ENCODE peak calls at places on chromosomes 7 and 10, in seven cellular contexts. K is heart left ventricle, Y is endothelial cell of umbilical vein, A is HCT116, J is Peyer's patch, G is adrenal gland, C is H1. O is an unnamed sample.

GRCh38 chr7:148941598-148942280 is 57.6 kb upstream of the EZH2 start:
- DNase-seq in Y (peak; percentile 72), C (no peak), A (peak; percentile 75), J (peak; percentile 66), G (peak; percentile 59), K (peak; percentile 35), O (peak; percentile 42)

GRCh38 chr7:37921340-37921805 is 933 bp downstream of the EPDR1 start:
- DNase-seq in Y (no peak), A (no peak), G (peak; percentile 65), C (no peak), K (peak; percentile 61), J (no peak), O (peak; percentile 58)

GRCh38 chr7:50497068-50497642 is 47.0 kb upstream of the FIGNL1 start:
- DNase-seq in G (peak; percentile 78), K (no peak), A (no peak), C (no peak), Y (peak; percentile 99), J (peak; percentile 67), O (no peak)

GRCh38 chr10:122224159-122224558 is 46.9 kb upstream of the BTBD16 start:
- DNase-seq in G (no peak), K (no peak), C (no peak), A (no peak), Y (no peak), J (no peak), O (no peak)

GRCh38 chr7:18472161-18472483 is 23.4 kb upstream of the HDAC9 start:
- DNase-seq in J (no peak), G (no peak), A (no peak), C (no peak), Y (no peak), K (no peak), O (no peak)

GRCh38 chr7:82506702-82507101 is 63.1 kb upstream of the CACNA2D1 start:
- DNase-seq in K (peak; percentile 27), Y (no peak), A (no peak), C (no peak), G (no peak), J (no peak), O (no peak)

GRCh38 chr7:148697256-148697841 is 1.4 kb upstream of the CUL1 start:
- DNase-seq in J (no peak), A (no peak), K (peak; percentile 68), Y (peak; percentile 80), C (no peak), G (peak; percentile 32), O (peak; percentile 35)

GRCh38 chr10:37857287-37858211 is at the start of gene ZNF248:
- DNase-seq in A (peak; percentile 90), J (peak; percentile 96), K (peak; percentile 98), G (peak; percentile 98), C (peak; percentile 41), Y (peak; percentile 97), O (peak; percentile 96)

GRCh38 chr10:43437141-43437860 is 390 bp downstream of the ZNF487 start:
- DNase-seq in K (peak; percentile 45), Y (peak; percentile 21), G (peak; percentile 23), A (no peak), C (no peak), J (no peak), O (no peak)

GRCh38 chr10:49187044-49187484 is 1.1 kb downstream of the TMEM273 start:
- DNase-seq in J (no peak), C (no peak), A (no peak), Y (peak; percentile 10), G (no peak), K (peak; percentile 65), O (no peak)

GRCh38 chr7:117666019-117666418 is 186.2 kb downstream of the CFTR start:
- DNase-seq in K (no peak), J (no peak), A (peak; percentile 31), C (no peak), Y (peak; percentile 67), G (no peak), O (no peak)

GRCh38 chr7:116025098-116025809 is 5.3 kb downstream of the TFEC start:
- DNase-seq in A (no peak), Y (peak; percentile 66), J (no peak), G (no peak), C (no peak), K (no peak), O (no peak)

GRCh38 chr7:111025013-111025412 is 65.9 kb upstream of the LRRN3 start:
- DNase-seq in A (no peak), C (no peak), K (no peak), J (no peak), G (no peak), Y (no peak), O (no peak)

GRCh38 chr10:131885391-131886165 is 15.2 kb upstream of the PPP2R2D start:
- DNase-seq in G (peak; percentile 84), J (peak; percentile 86), C (peak; percentile 51), K (peak; percentile 78), Y (peak; percentile 65), A (no peak), O (peak; percentile 37)

GRCh38 chr7:77735457-77735856 is 39.2 kb downstream of the RSBN1L start:
- DNase-seq in C (no peak), K (no peak), Y (peak; percentile 27), G (no peak), A (no peak), J (no peak), O (no peak)

GRCh38 chr10:30037620-30038336 is 21.6 kb downstream of the JCAD start:
- DNase-seq in Y (no peak), A (no peak), C (no peak), J (no peak), G (no peak), K (no peak), O (no peak)

GRCh38 chr10:116689096-116689495 is 53.3 kb downstream of the HSPA12A start:
- DNase-seq in A (no peak), C (no peak), J (no peak), K (no peak), G (no peak), Y (no peak), O (no peak)

GRCh38 chr7:95772298-95772770 is at the start of gene DYNC1I1:
- DNase-seq in J (peak; percentile 61), G (peak; percentile 78), Y (peak; percentile 61), K (peak; percentile 86), C (no peak), A (no peak), O (peak; percentile 27)

GRCh38 chr10:77417806-77418205 is 219.8 kb downstream of the KCNMA1 start:
- DNase-seq in K (no peak), A (no peak), C (no peak), Y (no peak), J (no peak), G (no peak), O (peak; percentile 70)

GRCh38 chr7:6636741-6637543 is at the start of gene ZNF316:
- DNase-seq in A (no peak), G (peak; percentile 52), J (peak; percentile 72), C (no peak), K (peak; percentile 72), Y (peak; percentile 21), O (peak; percentile 69)

DNA sequence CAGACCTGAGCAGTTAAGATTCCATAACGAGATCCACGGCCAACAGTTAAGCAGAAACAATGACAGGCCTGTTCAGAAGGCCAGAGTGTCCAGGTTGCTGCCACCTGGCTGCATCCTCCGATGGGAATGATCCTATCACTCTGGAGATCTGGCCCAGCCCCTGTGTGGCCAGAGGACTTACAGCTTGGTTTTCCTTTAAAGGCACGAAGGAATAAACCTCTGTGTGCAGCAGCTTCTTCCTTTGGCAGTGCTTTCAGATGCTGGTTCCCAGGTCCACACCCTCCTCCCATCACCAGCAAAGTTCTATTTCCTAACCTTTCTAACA is 80.5 kb downstream of the GLI3 start:
- DNase-seq in A (no peak), C (no peak), K (no peak), G (no peak), J (no peak), Y (no peak), O (no peak)
- H3K4me1 ChIP-seq in A (no peaks in the 10 kb centered on the region), C (peaks cover 9% of the 10 kb centered on the region), K (no peaks in the 10 kb centered on the region), G (peaks cover 6% of the 10 kb centered on the region), J (no peaks in the 10 kb centered on the region), Y (no peaks in the 10 kb centered on the region), O (peaks cover 18% of the 10 kb centered on the region)

DNA sequence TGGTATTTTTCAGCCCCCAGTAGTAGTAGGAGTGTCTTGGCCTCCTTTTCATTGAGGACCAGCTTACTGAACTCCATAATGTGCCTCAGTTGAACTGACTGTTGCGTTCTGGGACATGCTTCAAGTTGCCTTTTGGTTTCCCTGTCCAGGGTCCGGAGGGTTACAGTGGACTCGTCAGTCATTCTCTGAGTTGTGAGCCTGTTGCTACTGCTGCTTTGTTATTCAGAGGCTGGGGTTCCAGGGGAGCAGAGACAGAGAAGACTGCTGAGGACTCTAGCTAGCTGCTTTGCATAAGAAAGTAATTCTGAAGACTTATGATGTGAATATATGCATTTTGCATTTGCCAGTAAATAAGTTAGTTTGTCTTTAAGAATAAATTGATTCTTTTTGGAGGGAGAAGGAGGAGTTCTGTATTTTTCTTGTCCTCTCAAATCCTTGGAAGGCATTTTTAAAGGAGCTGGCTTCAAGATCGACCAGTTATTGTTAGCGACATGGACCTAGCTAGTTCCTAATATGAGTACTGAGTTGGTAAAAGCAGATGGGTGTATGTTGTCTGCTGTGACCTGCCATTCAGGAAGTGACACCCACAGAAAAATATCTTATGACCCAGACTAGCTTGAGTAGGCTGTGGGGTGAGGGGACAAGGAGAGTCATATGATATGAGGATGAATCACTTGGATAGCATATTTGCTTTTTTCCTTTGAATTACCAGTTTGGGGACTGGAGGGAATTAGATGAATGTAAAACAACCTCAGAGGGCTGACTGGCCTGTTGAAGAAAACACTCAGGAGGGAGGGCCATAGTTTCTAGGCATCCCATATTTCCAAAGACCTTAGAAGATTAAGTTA is 8.3 kb downstream of the PI4K2A start:
- DNase-seq in K (no peak), C (no peak), Y (peak; percentile 89), G (peak; percentile 61), J (no peak), A (peak; percentile 69), O (no peak)
- TF ChIP-seq POLR2A in K (no peak), C (no peak), Y (no peak), G (peak; percentile 52), J (no peak), A (no peak), O (no peak)

GRCh38 chr7:1939434-1940401 is 269.6 kb downstream of the ELFN1 start:
- DNase-seq in C (no peak), K (peak; percentile 27), J (peak; percentile 47), G (no peak), A (no peak), Y (no peak), O (no peak)
- H3K27ac ChIP-seq in C (no peak overlapping the region), K (no peak overlapping the region), J (peak overlapping the region; percentile 45), G (no peak overlapping the region), A (peak overlapping the region; percentile 28), Y (no peak overlapping the region), O (no peak overlapping the region)

DNA sequence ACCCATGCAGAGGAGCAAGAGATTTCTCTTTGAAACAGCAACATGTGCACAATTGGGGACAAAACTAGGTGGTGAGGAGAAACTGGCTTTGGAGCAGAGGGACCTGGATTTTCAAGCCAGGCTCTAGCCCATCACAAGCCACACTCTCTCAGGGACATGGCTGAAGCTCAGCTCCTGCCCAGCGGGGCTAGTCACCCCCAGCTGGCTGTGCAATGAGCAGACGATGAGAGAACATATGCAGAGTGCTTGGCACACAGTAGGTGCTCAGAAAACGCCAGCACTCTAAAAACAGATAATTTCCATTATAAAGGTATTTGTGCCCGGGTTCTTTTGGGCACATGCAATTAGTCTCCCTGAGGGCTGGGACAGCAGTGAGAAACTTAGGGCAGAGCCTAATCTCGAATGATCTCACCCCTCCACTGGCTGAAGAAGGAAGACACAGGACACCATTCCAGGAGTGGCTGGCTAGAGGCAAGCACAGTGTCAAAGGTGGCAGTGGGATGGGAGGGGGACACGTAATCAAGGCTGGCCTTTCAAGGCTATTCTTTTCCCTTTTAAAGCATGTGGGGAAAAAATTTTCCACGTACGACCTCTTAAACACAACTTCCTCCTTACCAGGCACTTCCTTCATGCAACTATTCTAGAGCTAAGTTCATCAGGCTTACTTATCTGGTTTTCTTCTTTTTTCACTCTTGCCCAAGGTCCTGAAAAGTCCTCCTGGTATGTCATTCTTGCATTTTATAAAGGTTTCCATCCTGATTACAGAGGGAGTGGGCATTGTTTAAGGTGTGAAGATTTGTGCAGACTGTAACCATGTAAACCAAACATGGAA is 15.1 kb downstream of the FAM53B start:
- DNase-seq in G (no peak), K (no peak), Y (peak; percentile 32), A (no peak), J (no peak), C (no peak), O (peak; percentile 8)
- H3K4me1 ChIP-seq in G (peaks cover 69% of the 10 kb centered on the region), K (peaks cover 84% of the 10 kb centered on the region), Y (no peaks in the 10 kb centered on the region), A (no peaks in the 10 kb centered on the region), J (peaks cover 46% of the 10 kb centered on the region), C (peaks cover 4% of the 10 kb centered on the region), O (peaks cover 21% of the 10 kb centered on the region)